ENCODE peak calls at places on chromosomes 6 and 20, in nine cellular contexts. P is SK-N-SH, R is H1, J is upper lobe of left lung, H is K562, A is HCT116, D is esophagus muscularis mucosa, G is transverse colon, F is GM12878. Y is an unnamed sample. For H3K4me1, the result is how much of the 10 kb centered on the place peaks cover.

GRCh38 chr20:542777-543368 is 717 bp downstream of the CSNK2A1 start:
- DNase-seq in R (no peak), A (no peak), H (no peak), J (no peak), P (no peak), G (peak), D (no peak), F (no peak), Y (no peak)

GRCh38 chr20:64211874-64212658 is 43.5 kb upstream of the PCMTD2 start:
- DNase-seq in R (no peak), A (no peak), J (peak), H (no peak), F (no peak), P (no peak), G (no peak), D (no peak), Y (no peak)

GRCh38 chr6:36633915-36634314 is 39.8 kb downstream of the SRSF3 start:
- DNase-seq in P (peak), A (no peak), H (no peak), G (peak), J (no peak), D (no peak), R (no peak), F (no peak), Y (peak)

GRCh38 chr20:891121-892080 is 24.7 kb downstream of the ANGPT4 start:
- DNase-seq in J (no peak), P (no peak), R (no peak), H (no peak), D (no peak), A (no peak), F (peak), G (no peak), Y (peak)

GRCh38 chr6:104019075-104019474 is 840.6 kb downstream of the HACE1 start:
- DNase-seq in H (no peak), J (no peak), A (no peak), D (no peak), F (no peak), G (no peak), P (no peak), R (no peak), Y (no peak)

GRCh38 chr20:23215596-23215995 is 129.5 kb upstream of the CD93 start:
- DNase-seq in D (peak), F (no peak), G (no peak), J (no peak), R (no peak), H (no peak), P (no peak), A (no peak), Y (no peak)

GRCh38 chr6:3210024-3210610 is 17.3 kb downstream of the TUBB2B start:
- DNase-seq in J (peak), A (no peak), R (no peak), H (no peak), D (no peak), F (no peak), G (no peak), P (no peak), Y (no peak)

GRCh38 chr20:652611-653109 is 340 bp downstream of the SRXN1 start:
- DNase-seq in D (no peak), A (no peak), J (no peak), F (no peak), R (no peak), H (no peak), P (no peak), G (peak), Y (no peak)

GRCh38 chr20:62174870-62175624 is 7.8 kb upstream of the MTG2 start:
- DNase-seq in D (no peak), P (no peak), R (no peak), H (no peak), J (peak), A (no peak), F (no peak), G (no peak), Y (no peak)

GRCh38 chr6:141326426-141326825 is 806.3 kb upstream of the GJE1 start:
- DNase-seq in F (no peak), A (peak), H (no peak), G (no peak), R (no peak), P (no peak), D (no peak), J (no peak), Y (no peak)

GRCh38 chr6:46296586-46296985 is 125.8 kb upstream of the ENPP5 start:
- DNase-seq in G (no peak), F (no peak), D (no peak), R (no peak), P (no peak), J (no peak), A (no peak), H (no peak), Y (no peak)

GRCh38 chr20:11229772-11230171 is 556.0 kb upstream of the JAG1 start:
- DNase-seq in G (peak), A (peak), R (no peak), J (no peak), P (no peak), F (no peak), H (no peak), D (no peak), Y (no peak)

GRCh38 chr20:16404640-16405039 is 168.6 kb downstream of the KIF16B start:
- DNase-seq in J (no peak), G (no peak), H (no peak), F (no peak), P (no peak), R (no peak), A (no peak), D (peak), Y (no peak)

GRCh38 chr6:134185277-134185676 is 132.6 kb downstream of the SGK1 start:
- DNase-seq in A (no peak), G (no peak), D (peak), J (no peak), H (no peak), F (no peak), R (no peak), P (no peak), Y (no peak)

GRCh38 chr6:51902261-51902764 is 185.1 kb downstream of the PKHD1 start:
- DNase-seq in P (peak), A (no peak), G (no peak), J (no peak), F (no peak), H (no peak), R (no peak), D (no peak), Y (no peak)

GRCh38 chr6:24394777-24395437 is 7.8 kb upstream of the MRS2 start:
- DNase-seq in F (no peak), A (no peak), H (no peak), J (no peak), D (no peak), P (no peak), G (no peak), R (no peak), Y (no peak)

GRCh38 chr6:52839124-52840055 is 1.2 kb downstream of the GSTA5 start:
- DNase-seq in R (peak), G (peak), H (peak), J (peak), P (peak), D (no peak), A (peak), F (no peak), Y (no peak)

GRCh38 chr6:39855356-39855995 is 63.3 kb downstream of the DAAM2 start:
- DNase-seq in J (no peak), H (no peak), A (no peak), R (no peak), P (no peak), F (no peak), D (no peak), G (no peak), Y (no peak)

GRCh38 chr6:126657556-126658129 is 317.7 kb downstream of the CENPW start:
- DNase-seq in H (no peak), G (peak), R (no peak), F (no peak), D (no peak), P (peak), A (peak), J (no peak), Y (no peak)

GRCh38 chr6:168155193-168155592 is 76.2 kb upstream of the FRMD1 start:
- DNase-seq in F (no peak), G (no peak), H (no peak), R (no peak), A (no peak), J (no peak), P (no peak), D (peak), Y (no peak)

GRCh38 chr6:118748311-118749062 is 97.1 kb upstream of the CEP85L start:
- DNase-seq in G (no peak), A (no peak), H (no peak), D (peak), J (peak), F (no peak), R (no peak), P (peak), Y (no peak)

GRCh38 chr6:142912125-142912524 is 32.9 kb downstream of the HIVEP2 start:
- DNase-seq in A (no peak), J (no peak), R (no peak), P (no peak), G (no peak), H (no peak), F (no peak), D (no peak), Y (no peak)

GRCh38 chr6:142695016-142695415 is 250.0 kb downstream of the HIVEP2 start:
- DNase-seq in D (peak), A (no peak), P (no peak), R (no peak), J (no peak), G (no peak), H (no peak), F (no peak), Y (no peak)

GRCh38 chr20:22001886-22002285 is 296.4 kb downstream of the PAX1 start:
- DNase-seq in F (no peak), G (no peak), R (no peak), D (no peak), P (no peak), A (no peak), J (no peak), H (no peak), Y (no peak)

GRCh38 chr6:153108320-153108719 is 22.8 kb downstream of the RGS17 start:
- DNase-seq in D (no peak), A (no peak), P (peak), G (no peak), F (no peak), H (no peak), J (no peak), R (no peak), Y (no peak)

GRCh38 chr20:18154342-18154741 is 16.7 kb downstream of the KAT14 start:
- DNase-seq in F (no peak), P (no peak), J (no peak), G (no peak), A (no peak), H (no peak), R (no peak), D (no peak), Y (no peak)

GRCh38 chr20:50855498-50856474 is 60.9 kb downstream of the BCAS4 start:
- DNase-seq in F (no peak), R (no peak), A (no peak), J (no peak), H (no peak), G (no peak), D (no peak), P (peak), Y (no peak)

GRCh38 chr20:44615169-44615791 is 32.9 kb downstream of the PKIG start:
- DNase-seq in R (no peak), P (no peak), F (no peak), J (no peak), H (no peak), A (no peak), G (no peak), D (no peak), Y (no peak)

GRCh38 chr20:57390604-57391438 is at the start of gene RBM38:
- DNase-seq in P (peak), F (no peak), R (no peak), H (peak), J (peak), G (peak), A (peak), D (no peak), Y (no peak)

GRCh38 chr20:63323298-63323820 is 30.4 kb downstream of the COL20A1 start:
- DNase-seq in R (no peak), F (no peak), H (peak), D (no peak), A (no peak), G (no peak), J (no peak), P (no peak), Y (no peak)

GRCh38 chr6:66134021-66134420 is 427.0 kb upstream of the EYS start:
- DNase-seq in P (no peak), A (no peak), F (no peak), G (no peak), D (no peak), J (no peak), H (no peak), R (no peak), Y (no peak)

GRCh38 chr20:51758978-51759544 is 9.1 kb downstream of the ATP9A start:
- DNase-seq in G (no peak), R (no peak), P (no peak), J (no peak), D (no peak), H (no peak), A (no peak), F (no peak), Y (no peak)

DNA sequence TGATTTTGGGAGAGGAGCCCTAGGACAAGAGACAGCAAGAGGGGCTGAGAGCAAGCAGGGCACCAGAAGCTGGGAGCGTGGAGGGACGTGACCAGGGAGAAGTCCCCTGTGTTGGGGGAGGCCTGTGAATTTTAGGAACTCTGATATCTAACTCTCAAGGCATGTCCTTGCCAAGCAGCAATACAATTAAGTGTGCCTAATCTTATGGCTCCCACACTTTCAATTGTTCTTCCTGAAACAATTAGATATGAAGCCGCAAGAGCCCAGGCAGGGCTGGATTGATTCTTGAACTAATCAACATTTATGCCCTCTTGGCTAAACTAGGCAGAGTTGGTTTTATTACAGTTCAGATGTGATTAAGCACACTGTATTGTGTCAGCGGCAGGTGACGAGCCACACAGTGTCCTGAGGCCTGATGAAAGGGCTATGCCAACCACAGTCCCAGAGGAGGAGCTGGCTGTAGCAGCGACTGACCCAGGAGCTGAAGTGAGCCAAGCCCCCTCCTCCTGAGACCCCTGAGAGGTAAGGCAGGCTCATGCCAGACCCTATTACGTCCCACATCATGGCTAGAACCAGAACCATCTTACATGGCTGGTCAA is 4.2 kb upstream of the MAVS start:
- DNase-seq in A (no peak), D (no peak), R (no peak), G (peak), H (no peak), J (no peak), F (no peak), P (no peak), Y (no peak)
- TF ChIP-seq POLR2AphosphoS5 in A (no peak), D (no peak), R (no peak), G (no peak), H (no peak), J (no peak), F (no peak), P (no peak), Y (no peak)

DNA sequence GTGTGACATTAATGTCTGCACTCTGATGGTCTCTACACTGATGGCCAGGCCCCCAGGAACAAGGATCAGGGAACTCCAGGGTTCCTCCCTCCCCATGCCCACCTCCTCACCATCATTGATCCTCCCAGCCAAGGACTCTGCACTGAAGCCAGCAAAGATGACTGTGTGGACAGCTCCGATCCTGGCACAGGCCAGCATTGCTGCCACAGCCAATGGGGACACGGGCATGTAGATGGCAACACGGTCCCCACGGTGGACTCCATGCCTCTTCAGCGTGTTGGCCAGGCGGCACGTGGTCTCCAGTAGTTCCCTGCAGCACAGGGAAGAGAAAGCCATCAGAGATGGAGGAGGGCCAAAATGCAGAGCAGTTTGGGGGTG is 27.3 kb downstream of the ACSS1 start:
- DNase-seq in F (no peak), P (no peak), R (no peak), H (no peak), G (no peak), D (no peak), J (no peak), A (no peak), Y (no peak)
- H3K4me1 ChIP-seq in F (under half), P (under half), R (under half), H (under half), G (under half), D (half or more), J (under half), A (under half), Y (under half)

GRCh38 chr6:14143305-14143704 is 25.7 kb downstream of the CD83 start:
- DNase-seq in P (no peak), H (no peak), R (no peak), G (no peak), A (no peak), J (no peak), F (no peak), D (no peak), Y (no peak)
- TF ChIP-seq POLR2AphosphoS5 in P (no peak), H (no peak), R (no peak), G (no peak), A (no peak), J (no peak), F (no peak), D (no peak), Y (no peak)

GRCh38 chr6:154232013-154232920 is 124.3 kb downstream of the IPCEF1 start:
- DNase-seq in A (no peak), J (no peak), P (no peak), R (no peak), G (no peak), H (no peak), D (no peak), F (no peak), Y (no peak)
- H3K4me1 ChIP-seq in A (under half), J (under half), P (under half), R (under half), G (under half), H (under half), D (under half), F (under half), Y (under half)

DNA sequence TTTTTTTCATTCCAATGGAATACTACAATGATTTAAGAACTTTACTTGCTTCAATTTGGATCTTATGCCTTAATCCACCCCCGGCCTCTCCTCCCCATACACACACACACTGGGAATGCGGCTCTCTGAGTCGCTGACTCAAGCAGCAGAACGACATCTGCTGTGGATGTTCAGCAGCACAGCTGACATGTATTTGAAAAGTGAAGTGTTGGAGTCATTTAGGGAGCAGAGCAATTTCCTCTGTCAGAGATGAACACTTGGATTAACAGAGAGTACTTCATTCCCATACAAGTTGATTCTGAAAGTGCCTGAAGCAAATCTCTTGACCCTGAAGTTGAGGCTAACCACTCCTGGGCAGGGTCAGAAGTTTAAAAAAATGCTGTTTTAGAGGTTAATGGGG is 27.9 kb upstream of the LAMA4 start:
- DNase-seq in F (no peak), J (no peak), D (no peak), P (peak), H (no peak), G (peak), R (no peak), A (no peak), Y (no peak)
- TF ChIP-seq POLR2AphosphoS5 in F (no peak), J (peak), D (peak), P (no peak), H (no peak), G (no peak), R (no peak), A (no peak), Y (no peak)

GRCh38 chr6:11494786-11495564 is 42.6 kb upstream of the TMEM170B start:
- DNase-seq in P (no peak), J (no peak), R (no peak), G (no peak), A (no peak), D (no peak), H (no peak), F (no peak), Y (no peak)
- H3K4me1 ChIP-seq in P (under half), J (under half), R (under half), G (under half), A (under half), D (under half), H (under half), F (half or more), Y (under half)

GRCh38 chr6:136676075-136676474 is 116.2 kb downstream of the MAP3K5 start:
- DNase-seq in H (no peak), P (no peak), A (no peak), R (no peak), F (no peak), J (no peak), D (no peak), G (no peak), Y (no peak)
- TF ChIP-seq POLR2AphosphoS5 in H (no peak), P (no peak), A (no peak), R (no peak), F (no peak), J (no peak), D (no peak), G (no peak), Y (no peak)

GRCh38 chr6:112044196-112044595 is 9.7 kb upstream of the CCN6 start:
- DNase-seq in G (no peak), P (no peak), R (no peak), D (no peak), F (no peak), H (no peak), J (no peak), A (no peak), Y (no peak)
- H3K4me1 ChIP-seq in G (under half), P (under half), R (under half), D (under half), F (under half), H (under half), J (under half), A (under half), Y (under half)